ENCODE peak calls at places on chromosome 9, in seven cellular contexts. Y is AG09309; Q is neural progenitor cell; M is spleen; P is GM23248; U is AG10803; W is CD8-positive, alpha-beta T cell. S is an unnamed sample.

GRCh38 chr9:119003882-119004617 is 365.2 kb downstream of the BRINP1 start:
- DNase-seq in Y (no peak), Q (no peak), M (no peak), P (peak; percentile 77), U (peak; percentile 78), W (no peak), S (no peak)

GRCh38 chr9:37976714-37977477 is 73.0 kb upstream of the SLC25A51 start:
- DNase-seq in Y (peak; percentile 63), Q (no peak), M (no peak), P (peak; percentile 94), U (peak; percentile 81), W (no peak), S (peak; percentile 90)

GRCh38 chr9:18424132-18424531 is 49.8 kb upstream of the ADAMTSL1 start:
- DNase-seq in Y (no peak), Q (no peak), M (no peak), P (peak; percentile 25), U (peak; percentile 40), W (no peak), S (peak; percentile 22)

GRCh38 chr9:87382902-87383301 is 114.8 kb upstream of the DAPK1 start:
- DNase-seq in Y (peak; percentile 74), Q (no peak), M (no peak), P (peak; percentile 30), U (peak; percentile 40), W (no peak), S (peak; percentile 83)

GRCh38 chr9:134669556-134669955 is 28.0 kb downstream of the COL5A1 start:
- DNase-seq in Y (no peak), Q (no peak), M (peak; percentile 9), P (no peak), U (peak; percentile 40), W (no peak), S (no peak)

GRCh38 chr9:4030751-4031150 is 269.1 kb downstream of the GLIS3 start:
- DNase-seq in Y (no peak), Q (no peak), M (no peak), P (no peak), U (no peak), W (no peak), S (peak; percentile 29)

GRCh38 chr9:23820731-23821399 is 5.2 kb downstream of the ELAVL2 start:
- DNase-seq in Y (no peak), Q (peak; percentile 76), M (no peak), P (no peak), U (no peak), W (no peak), S (no peak)

GRCh38 chr9:85600675-85601263 is 141.0 kb downstream of the AGTPBP1 start:
- DNase-seq in Y (no peak), Q (no peak), M (no peak), P (no peak), U (peak; percentile 8), W (no peak), S (no peak)

DNA sequence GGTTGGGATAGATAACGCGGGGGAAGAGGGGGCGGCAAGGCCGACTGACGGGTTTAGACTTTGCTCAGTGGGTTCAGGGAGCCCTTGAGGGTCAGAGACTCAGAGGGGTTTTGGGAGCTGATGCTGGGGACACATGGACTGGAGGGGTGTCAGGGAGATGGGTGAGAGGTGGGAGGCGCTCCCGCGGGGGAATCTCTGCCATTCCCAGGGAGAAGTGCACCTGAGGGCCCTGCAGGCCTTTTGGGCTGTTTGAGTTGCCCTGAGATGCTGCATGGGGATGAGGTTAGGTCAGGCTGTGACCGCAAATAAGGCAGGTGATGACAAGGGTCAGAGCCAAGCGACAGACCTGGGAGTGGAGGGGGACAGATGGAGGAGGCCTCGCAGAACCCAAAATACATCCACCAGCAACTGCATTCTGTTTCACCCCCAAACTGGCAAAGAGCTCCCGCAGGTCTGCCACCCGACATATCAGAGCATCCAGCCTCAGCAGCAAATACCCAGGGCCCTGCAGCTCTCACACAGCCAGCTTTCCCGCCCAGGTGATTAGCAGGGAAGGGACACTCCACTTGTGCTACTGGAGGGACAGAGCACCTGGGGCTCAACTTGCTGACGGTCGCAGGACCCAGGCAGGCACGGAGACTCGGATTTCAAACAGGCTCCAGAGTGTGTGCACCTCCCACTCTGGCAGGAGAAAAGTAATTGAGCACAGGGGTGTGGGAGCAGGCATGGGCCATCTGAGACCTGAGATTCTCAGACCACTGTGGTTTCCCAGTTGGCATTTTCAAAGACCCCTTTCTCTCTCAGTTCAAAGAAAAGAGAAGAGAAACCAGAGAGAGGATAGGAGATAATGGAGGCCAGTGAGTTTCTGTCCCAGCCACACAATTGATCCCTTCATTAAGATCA is 26.4 kb downstream of the TMOD1 start:
- DNase-seq in Y (no peak), Q (peak; percentile 72), M (no peak), P (no peak), U (no peak), W (no peak), S (no peak)
- H3K4me3 ChIP-seq in Y (no peak overlapping the region), Q (no peak overlapping the region), M (no peak overlapping the region), P (no peak overlapping the region), U (no peak overlapping the region), W (no peak overlapping the region), S (no peak overlapping the region)

DNA sequence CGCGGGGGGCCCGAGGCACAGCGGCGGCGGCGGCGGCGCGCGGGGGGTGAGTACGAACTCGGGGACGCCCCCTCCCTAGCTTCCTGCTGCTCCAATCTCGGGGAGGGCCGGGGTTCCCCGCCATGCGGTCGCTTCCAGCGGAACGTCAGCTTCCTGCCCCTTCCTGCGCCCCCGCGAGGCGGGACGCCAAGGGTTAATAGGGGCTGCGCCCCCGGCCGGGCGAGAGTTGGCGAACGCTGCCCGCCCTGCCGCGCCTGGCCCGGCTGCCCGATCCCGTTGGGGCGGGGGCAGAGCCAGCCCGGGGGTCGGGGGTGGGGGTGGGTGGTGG is 594 bp downstream of the COL27A1 start:
- DNase-seq in Y (no peak), Q (peak; percentile 75), M (no peak), P (peak; percentile 17), U (no peak), W (no peak), S (no peak)
- H3K4me3 ChIP-seq in Y (peak overlapping the region; percentile 79), Q (peak overlapping the region; percentile 78), M (peak overlapping the region; percentile 45), P (peak overlapping the region; percentile 83), U (peak overlapping the region; percentile 71), W (no peak overlapping the region), S (peak overlapping the region; percentile 64)

GRCh38 chr9:96599298-96599697 is 20.3 kb downstream of the CDC14B start:
- DNase-seq in Y (no peak), Q (no peak), M (no peak), P (peak; percentile 56), U (peak; percentile 74), W (no peak), S (peak; percentile 63)

GRCh38 chr9:96603305-96604004 is 16.2 kb downstream of the CDC14B start:
- DNase-seq in Y (no peak), Q (no peak), M (no peak), P (peak; percentile 52), U (peak; percentile 48), W (no peak), S (no peak)

GRCh38 chr9:96607971-96608370 is 11.7 kb downstream of the CDC14B start:
- DNase-seq in Y (no peak), Q (no peak), M (no peak), P (no peak), U (peak; percentile 25), W (no peak), S (no peak)

GRCh38 chr9:96605328-96605727 is 14.3 kb downstream of the CDC14B start:
- DNase-seq in Y (no peak), Q (no peak), M (no peak), P (no peak), U (no peak), W (no peak), S (no peak)

GRCh38 chr9:96604005-96604320 is 15.7 kb downstream of the CDC14B start:
- DNase-seq in Y (no peak), Q (no peak), M (no peak), P (peak; percentile 72), U (peak; percentile 86), W (no peak), S (no peak)
- H3K4me3 ChIP-seq in Y (no peak overlapping the region), Q (no peak overlapping the region), M (no peak overlapping the region), P (peak overlapping the region; percentile 26), U (peak overlapping the region; percentile 11), W (no peak overlapping the region), S (no peak overlapping the region)

GRCh38 chr9:121199921-121200320 is 1.7 kb downstream of the RAB14 start:
- DNase-seq in Y (no peak), Q (no peak), M (no peak), P (peak; percentile 40), U (no peak), W (no peak), S (no peak)

GRCh38 chr9:121198512-121199042 is 3.1 kb downstream of the RAB14 start:
- DNase-seq in Y (no peak), Q (no peak), M (no peak), P (peak; percentile 26), U (no peak), W (no peak), S (no peak)

GRCh38 chr9:121200346-121200745 is 1.3 kb downstream of the RAB14 start:
- DNase-seq in Y (no peak), Q (no peak), M (no peak), P (peak; percentile 26), U (no peak), W (no peak), S (no peak)

GRCh38 chr9:121201738-121202533 is at the start of gene RAB14:
- DNase-seq in Y (peak; percentile 92), Q (peak; percentile 99), M (peak; percentile 100), P (peak; percentile 99), U (peak; percentile 97), W (peak; percentile 100), S (peak; percentile 98)

DNA sequence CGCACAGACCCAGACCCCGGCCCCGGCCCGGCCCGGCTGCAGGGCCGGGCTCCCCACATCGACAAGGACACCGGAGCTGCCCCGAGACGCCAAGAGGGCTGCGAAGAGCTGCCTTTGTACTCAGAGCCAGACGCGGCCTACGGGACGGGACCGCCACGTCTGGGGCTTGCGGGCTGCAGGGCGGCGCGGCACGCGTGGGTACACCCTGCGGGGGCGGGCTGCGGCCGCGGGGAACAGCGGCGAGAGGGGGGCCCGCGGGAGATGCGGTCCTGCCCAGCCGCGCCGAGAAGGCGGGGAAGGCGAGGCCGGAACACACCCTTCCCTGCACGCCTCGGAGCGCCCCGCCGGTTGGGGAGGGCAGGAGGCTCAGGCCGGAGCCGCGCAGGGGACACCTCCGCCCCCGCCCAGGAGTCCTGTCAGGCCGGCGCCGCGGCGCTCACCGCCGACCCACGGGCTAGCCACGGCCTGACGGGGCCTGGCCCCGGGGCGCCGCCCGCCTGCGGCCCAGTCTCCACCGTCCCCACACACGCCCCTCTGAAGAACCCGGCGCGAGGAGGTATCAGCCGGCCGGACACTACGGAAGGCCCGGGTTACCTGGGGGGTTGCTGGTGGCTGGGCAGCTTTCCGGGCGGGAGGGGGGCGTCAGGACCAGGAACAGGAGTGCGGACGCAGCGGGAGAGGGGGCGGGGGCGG is 478 bp downstream of the RAB14 start:
- DNase-seq in Y (no peak), Q (peak; percentile 75), M (peak; percentile 94), P (peak; percentile 71), U (no peak), W (peak; percentile 19), S (peak; percentile 20)
- H3K4me3 ChIP-seq in Y (peak overlapping the region; percentile 89), Q (peak overlapping the region; percentile 95), M (peak overlapping the region; percentile 96), P (peak overlapping the region; percentile 97), U (peak overlapping the region; percentile 76), W (peak overlapping the region; percentile 77), S (peak overlapping the region; percentile 74)

GRCh38 chr9:99411068-99411467 is 189.0 kb downstream of the SEC61B start:
- DNase-seq in Y (no peak), Q (no peak), M (no peak), P (peak; percentile 26), U (no peak), W (no peak), S (no peak)
- H3K4me3 ChIP-seq in Y (no peak overlapping the region), Q (no peak overlapping the region), M (no peak overlapping the region), P (no peak overlapping the region), U (no peak overlapping the region), W (no peak overlapping the region), S (no peak overlapping the region)

GRCh38 chr9:545480-545879 is 296.0 kb upstream of the DMRT1 start:
- DNase-seq in Y (no peak), Q (no peak), M (no peak), P (peak; percentile 26), U (no peak), W (no peak), S (no peak)
- H3K4me3 ChIP-seq in Y (no peak overlapping the region), Q (no peak overlapping the region), M (no peak overlapping the region), P (no peak overlapping the region), U (no peak overlapping the region), W (no peak overlapping the region), S (no peak overlapping the region)